ENCODE peak calls at places on chromosomes 16 and 17, in six cellular contexts. One of them, this sample, is unnamed.

GRCh38 chr17:61927211-61928100 is at the start of gene INTS2:
- DNase-seq in IMR-90: peak; percentile 94
- DNase-seq in NCI-H2171 treated with DMSO at 0.1 percent for 48 hours: peak; percentile 92
- DNase-seq in stimulated activated naive CD8-positive, alpha-beta T cell treated with anti-CD3 and anti-CD28 coated beads, Interleukin-15, amount 100 ng/mL, for 72 hours: peak; percentile 95
- DNase-seq in activated CD4-positive, alpha-beta T cell treated with anti-CD3 and anti-CD28 coated beads for 48 hours: peak; percentile 97
- DNase-seq in COR-L47: peak; percentile 84
- DNase-seq in this sample: peak; percentile 88

GRCh38 chr17:70071127-70071526 is 3.9 kb upstream of the KCNJ16 start:
- DNase-seq in IMR-90: no peak
- DNase-seq in NCI-H2171 treated with DMSO at 0.1 percent for 48 hours: peak; percentile 62
- DNase-seq in stimulated activated naive CD8-positive, alpha-beta T cell treated with anti-CD3 and anti-CD28 coated beads, Interleukin-15, amount 100 ng/mL, for 72 hours: no peak
- DNase-seq in activated CD4-positive, alpha-beta T cell treated with anti-CD3 and anti-CD28 coated beads for 48 hours: no peak
- DNase-seq in COR-L47: no peak
- DNase-seq in this sample: no peak

GRCh38 chr17:5644065-5644464 is 59.8 kb upstream of the NLRP1 start:
- DNase-seq in IMR-90: no peak
- DNase-seq in NCI-H2171 treated with DMSO at 0.1 percent for 48 hours: no peak
- DNase-seq in stimulated activated naive CD8-positive, alpha-beta T cell treated with anti-CD3 and anti-CD28 coated beads, Interleukin-15, amount 100 ng/mL, for 72 hours: no peak
- DNase-seq in activated CD4-positive, alpha-beta T cell treated with anti-CD3 and anti-CD28 coated beads for 48 hours: no peak
- DNase-seq in COR-L47: no peak
- DNase-seq in this sample: no peak

GRCh38 chr17:65047939-65048338 is 8.6 kb downstream of the GNA13 start:
- DNase-seq in IMR-90: peak; percentile 36
- DNase-seq in NCI-H2171 treated with DMSO at 0.1 percent for 48 hours: no peak
- DNase-seq in stimulated activated naive CD8-positive, alpha-beta T cell treated with anti-CD3 and anti-CD28 coated beads, Interleukin-15, amount 100 ng/mL, for 72 hours: no peak
- DNase-seq in activated CD4-positive, alpha-beta T cell treated with anti-CD3 and anti-CD28 coated beads for 48 hours: no peak
- DNase-seq in COR-L47: no peak
- DNase-seq in this sample: no peak

GRCh38 chr17:65956814-65957213 is 235.1 kb downstream of the CEP112 start:
- DNase-seq in IMR-90: peak; percentile 28
- DNase-seq in NCI-H2171 treated with DMSO at 0.1 percent for 48 hours: no peak
- DNase-seq in stimulated activated naive CD8-positive, alpha-beta T cell treated with anti-CD3 and anti-CD28 coated beads, Interleukin-15, amount 100 ng/mL, for 72 hours: no peak
- DNase-seq in activated CD4-positive, alpha-beta T cell treated with anti-CD3 and anti-CD28 coated beads for 48 hours: no peak
- DNase-seq in COR-L47: no peak
- DNase-seq in this sample: no peak

GRCh38 chr17:48568499-48569259 is 9.5 kb downstream of the HOXB4 start:
- DNase-seq in IMR-90: peak; percentile 66
- DNase-seq in NCI-H2171 treated with DMSO at 0.1 percent for 48 hours: no peak
- DNase-seq in stimulated activated naive CD8-positive, alpha-beta T cell treated with anti-CD3 and anti-CD28 coated beads, Interleukin-15, amount 100 ng/mL, for 72 hours: no peak
- DNase-seq in activated CD4-positive, alpha-beta T cell treated with anti-CD3 and anti-CD28 coated beads for 48 hours: no peak
- DNase-seq in COR-L47: peak; percentile 26
- DNase-seq in this sample: no peak

GRCh38 chr16:81708459-81709368 is 70.4 kb upstream of the PLCG2 start:
- DNase-seq in IMR-90: no peak
- DNase-seq in NCI-H2171 treated with DMSO at 0.1 percent for 48 hours: peak; percentile 24
- DNase-seq in stimulated activated naive CD8-positive, alpha-beta T cell treated with anti-CD3 and anti-CD28 coated beads, Interleukin-15, amount 100 ng/mL, for 72 hours: no peak
- DNase-seq in activated CD4-positive, alpha-beta T cell treated with anti-CD3 and anti-CD28 coated beads for 48 hours: no peak
- DNase-seq in COR-L47: no peak
- DNase-seq in this sample: no peak

GRCh38 chr16:21088646-21089538 is 61.8 kb downstream of the DNAH3 start:
- DNase-seq in IMR-90: peak; percentile 69
- DNase-seq in NCI-H2171 treated with DMSO at 0.1 percent for 48 hours: no peak
- DNase-seq in stimulated activated naive CD8-positive, alpha-beta T cell treated with anti-CD3 and anti-CD28 coated beads, Interleukin-15, amount 100 ng/mL, for 72 hours: no peak
- DNase-seq in activated CD4-positive, alpha-beta T cell treated with anti-CD3 and anti-CD28 coated beads for 48 hours: no peak
- DNase-seq in COR-L47: no peak
- DNase-seq in this sample: no peak

GRCh38 chr16:8571061-8571596 is 19.2 kb downstream of the TMEM114 start:
- DNase-seq in IMR-90: peak; percentile 41
- DNase-seq in NCI-H2171 treated with DMSO at 0.1 percent for 48 hours: no peak
- DNase-seq in stimulated activated naive CD8-positive, alpha-beta T cell treated with anti-CD3 and anti-CD28 coated beads, Interleukin-15, amount 100 ng/mL, for 72 hours: no peak
- DNase-seq in activated CD4-positive, alpha-beta T cell treated with anti-CD3 and anti-CD28 coated beads for 48 hours: no peak
- DNase-seq in COR-L47: no peak
- DNase-seq in this sample: no peak

GRCh38 chr17:50689251-50689650 is 18.5 kb downstream of the ANKRD40 start:
- DNase-seq in IMR-90: peak; percentile 66
- DNase-seq in NCI-H2171 treated with DMSO at 0.1 percent for 48 hours: peak; percentile 17
- DNase-seq in stimulated activated naive CD8-positive, alpha-beta T cell treated with anti-CD3 and anti-CD28 coated beads, Interleukin-15, amount 100 ng/mL, for 72 hours: no peak
- DNase-seq in activated CD4-positive, alpha-beta T cell treated with anti-CD3 and anti-CD28 coated beads for 48 hours: no peak
- DNase-seq in COR-L47: no peak
- DNase-seq in this sample: no peak

GRCh38 chr17:17681744-17682292 is 560 bp downstream of the RAI1 start:
- DNase-seq in IMR-90: no peak
- DNase-seq in NCI-H2171 treated with DMSO at 0.1 percent for 48 hours: peak; percentile 28
- DNase-seq in stimulated activated naive CD8-positive, alpha-beta T cell treated with anti-CD3 and anti-CD28 coated beads, Interleukin-15, amount 100 ng/mL, for 72 hours: peak; percentile 65
- DNase-seq in activated CD4-positive, alpha-beta T cell treated with anti-CD3 and anti-CD28 coated beads for 48 hours: peak; percentile 58
- DNase-seq in COR-L47: no peak
- DNase-seq in this sample: no peak